ENCODE peak calls at places on chromosomes 16 and 17, in seven cellular contexts. A is PC-3, O is endodermal cell, G is prostate gland, F is cardiac fibroblast, V is ovary, W is HFF-Myc. C is an unnamed sample.

GRCh38 chr17:40068129-40068581 is 5.4 kb downstream of the THRA start:
- DNase-seq in W (no peak), V (no peak), F (no peak), G (no peak), A (peak; percentile 39), O (peak; percentile 38), C (no peak)

GRCh38 chr17:57993471-57994365 is 5.7 kb upstream of the VEZF1 start:
- DNase-seq in F (no peak), W (no peak), G (no peak), V (no peak), O (no peak), A (no peak), C (no peak)

GRCh38 chr17:43800736-43801135 is 20.5 kb downstream of the CFAP97D1 start:
- DNase-seq in V (no peak), O (no peak), F (no peak), A (no peak), W (no peak), G (no peak), C (no peak)

GRCh38 chr16:85613609-85614337 is 651 bp downstream of the GSE1 start:
- DNase-seq in W (no peak), F (no peak), G (peak; percentile 42), A (peak; percentile 41), O (peak; percentile 90), V (peak; percentile 68), C (no peak)

GRCh38 chr16:35711435-35711834 is 2252.0 kb downstream of the TP53TG3F start:
- DNase-seq in V (no peak), A (no peak), G (no peak), W (no peak), F (no peak), O (no peak), C (no peak)

GRCh38 chr17:76237859-76238313 is 2.4 kb downstream of the RNF157 start:
- DNase-seq in A (no peak), G (no peak), O (no peak), V (no peak), F (peak; percentile 37), W (no peak), C (no peak)

GRCh38 chr17:60989439-60989838 is 311.8 kb downstream of the BCAS3 start:
- DNase-seq in W (no peak), V (no peak), A (no peak), O (no peak), F (no peak), G (no peak), C (no peak)

GRCh38 chr17:66963521-66964082 is 905 bp upstream of the CACNG4 start:
- DNase-seq in F (no peak), W (no peak), G (no peak), A (no peak), O (peak; percentile 74), V (no peak), C (no peak)

GRCh38 chr17:78610951-78611511 is 33.8 kb upstream of the DNAH17 start:
- DNase-seq in G (no peak), A (no peak), W (no peak), V (no peak), F (no peak), O (peak; percentile 75), C (no peak)

GRCh38 chr16:78624349-78624748 is 524.9 kb downstream of the WWOX start:
- DNase-seq in W (no peak), A (no peak), F (no peak), G (no peak), O (no peak), V (no peak), C (no peak)

GRCh38 chr17:29115906-29116651 is 64.1 kb downstream of the MYO18A start:
- DNase-seq in O (peak; percentile 93), V (no peak), F (peak; percentile 67), W (no peak), A (peak; percentile 56), G (no peak), C (no peak)

GRCh38 chr17:47275245-47275984 is 21.8 kb downstream of the ITGB3 start:
- DNase-seq in G (peak; percentile 46), W (peak; percentile 94), O (peak; percentile 91), A (peak; percentile 95), F (peak; percentile 66), V (peak; percentile 97), C (peak; percentile 75)

GRCh38 chr17:50062323-50063243 is 6.7 kb downstream of the ITGA3 start:
- DNase-seq in W (no peak), V (peak; percentile 65), F (peak; percentile 89), O (peak; percentile 56), A (peak; percentile 100), G (peak; percentile 94), C (no peak)

GRCh38 chr17:77319211-77320031 is 178.7 kb downstream of the SEC14L1 start:
- DNase-seq in O (peak; percentile 86), V (peak; percentile 73), W (no peak), A (peak; percentile 93), G (peak; percentile 95), F (peak; percentile 91), C (no peak)

GRCh38 chr17:40317345-40317873 is 8.4 kb downstream of the RARA start:
- DNase-seq in G (no peak), O (peak; percentile 93), W (no peak), V (no peak), F (peak; percentile 81), A (peak; percentile 61), C (no peak)

GRCh38 chr17:7438050-7438614 is 1.2 kb upstream of the FGF11 start:
- DNase-seq in W (no peak), G (peak; percentile 50), V (no peak), A (no peak), O (peak; percentile 93), F (no peak), C (no peak)

GRCh38 chr16:78677332-78677731 is 577.9 kb downstream of the WWOX start:
- DNase-seq in F (no peak), O (peak; percentile 24), A (peak; percentile 15), V (no peak), W (no peak), G (no peak), C (no peak)

DNA sequence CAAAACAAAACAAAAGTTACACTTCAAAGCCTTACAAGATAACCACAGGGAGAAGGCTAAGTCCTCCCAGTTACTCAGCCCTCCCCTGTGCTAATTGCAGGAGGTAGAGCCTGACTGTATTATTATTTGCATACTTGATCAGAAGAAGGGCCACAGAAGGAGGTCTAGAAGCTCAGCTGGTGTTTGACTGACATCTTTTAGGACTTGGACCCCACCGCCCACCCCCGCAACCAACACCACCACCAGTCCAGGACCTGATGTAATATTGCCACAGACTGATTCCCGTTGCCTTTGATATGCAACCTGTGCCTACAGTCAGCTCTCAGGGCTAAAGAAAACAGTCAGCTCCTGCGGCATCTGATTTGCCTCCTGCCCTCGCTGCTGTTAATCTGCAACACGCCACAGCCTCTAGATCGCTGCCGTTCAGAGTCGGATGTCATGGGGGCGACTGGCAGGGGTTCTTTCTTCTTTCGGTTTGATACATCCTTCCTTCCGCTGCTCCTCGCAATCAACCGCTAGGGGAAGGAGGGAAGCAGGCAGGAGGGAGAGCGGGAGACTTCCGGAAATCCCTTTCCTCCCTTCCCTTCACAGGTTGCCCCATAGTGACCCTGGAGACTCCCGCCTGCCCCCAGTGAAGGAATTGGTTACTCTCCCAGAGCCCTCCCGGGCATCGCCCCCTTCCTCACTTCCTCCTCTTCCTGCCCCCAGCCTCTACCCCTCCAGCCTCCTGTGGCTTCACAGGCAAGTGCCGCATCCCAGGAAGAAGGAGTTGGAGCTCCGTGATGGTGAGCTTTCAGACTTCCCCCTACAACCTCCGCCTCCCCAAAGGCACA is 90.5 kb upstream of the SOX9 start:
- DNase-seq in O (peak; percentile 97), A (peak; percentile 63), G (no peak), F (peak; percentile 18), V (no peak), W (peak; percentile 15), C (peak; percentile 35)
- TF ChIP-seq CTCF in O (peak; percentile 77), A (peak; percentile 53), G (peak; percentile 43), F (peak; percentile 52), V (no peak), W (peak; percentile 47), C (peak; percentile 70)

DNA sequence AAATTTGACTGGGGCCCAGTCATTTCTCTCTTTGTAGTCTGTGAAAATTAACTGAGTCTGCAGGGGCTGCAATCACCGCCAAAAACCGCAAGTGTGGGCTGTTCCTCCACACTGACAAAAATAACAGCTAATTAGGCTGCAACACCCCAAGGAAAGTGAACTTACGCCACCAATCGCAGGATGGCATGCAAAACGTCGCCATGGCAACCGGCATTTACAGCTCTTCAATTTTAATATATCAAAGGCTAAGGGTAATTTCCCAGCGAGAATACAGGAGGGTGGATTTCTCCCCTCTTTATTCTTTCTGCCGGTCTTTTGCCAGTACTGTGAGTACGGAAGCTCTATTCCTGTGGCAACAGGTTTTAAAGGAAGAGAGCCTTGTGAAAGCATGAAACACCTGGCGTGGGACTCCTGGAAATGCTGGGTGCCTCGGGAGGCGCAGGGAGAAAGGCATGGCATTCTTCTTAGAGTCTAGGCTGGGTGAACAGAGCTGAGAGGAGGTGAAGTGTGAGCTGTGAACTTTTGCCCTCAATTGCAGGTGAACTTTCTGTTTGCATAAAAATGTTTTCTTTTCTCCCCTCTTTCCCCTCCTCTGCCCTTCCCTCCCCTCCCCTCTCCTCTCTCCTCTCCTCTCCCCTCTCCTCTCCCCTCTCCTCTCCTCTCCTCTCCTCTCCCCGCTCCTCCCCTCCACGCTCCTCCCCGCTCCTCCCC is 399.7 kb downstream of the XYLT1 start:
- DNase-seq in V (peak; percentile 48), G (peak; percentile 64), F (no peak), O (peak; percentile 50), W (no peak), A (no peak), C (peak; percentile 5)
- H3K4me3 ChIP-seq in V (no peak overlapping the region), G (no peak overlapping the region), F (no peak overlapping the region), O (no peak overlapping the region), W (no peak overlapping the region), A (no peak overlapping the region), C (no peak overlapping the region)

DNA sequence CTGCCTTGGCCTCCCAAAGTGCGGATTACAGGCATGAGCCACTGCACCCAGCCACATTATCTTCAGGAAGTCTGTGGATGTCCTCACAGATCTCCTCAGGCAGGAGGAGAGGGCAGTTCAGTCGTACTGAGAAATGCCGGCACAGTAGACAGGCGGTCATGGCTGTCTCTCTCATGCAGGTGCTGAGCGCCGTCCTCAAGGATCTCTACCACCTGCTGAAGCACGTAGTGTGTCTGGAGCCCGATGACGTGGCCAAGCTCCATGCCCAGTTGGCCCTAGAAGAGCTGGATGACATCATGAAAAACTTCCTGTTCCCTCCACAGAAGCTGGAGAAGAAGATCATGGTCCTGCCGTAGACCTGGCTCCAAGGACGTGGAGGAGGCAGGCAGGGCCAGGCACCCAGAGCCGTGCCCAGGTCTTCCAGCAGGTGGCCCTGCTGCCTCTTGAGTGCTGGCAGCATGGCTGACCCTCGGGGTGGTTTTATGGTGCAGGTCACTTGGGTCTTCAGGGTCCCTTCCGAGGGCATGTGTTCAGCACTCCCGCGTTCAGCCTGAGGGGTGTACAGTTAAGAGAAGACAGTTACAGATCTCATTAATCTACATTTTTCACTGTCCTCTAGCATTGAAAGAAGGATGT is 22.0 kb upstream of the HAS3 start:
- DNase-seq in V (no peak), A (no peak), G (no peak), O (peak; percentile 75), W (no peak), F (no peak), C (no peak)
- TF ChIP-seq CTCF in V (no peak), A (peak; percentile 23), G (no peak), O (peak; percentile 78), W (peak; percentile 8), F (no peak), C (no peak)

DNA sequence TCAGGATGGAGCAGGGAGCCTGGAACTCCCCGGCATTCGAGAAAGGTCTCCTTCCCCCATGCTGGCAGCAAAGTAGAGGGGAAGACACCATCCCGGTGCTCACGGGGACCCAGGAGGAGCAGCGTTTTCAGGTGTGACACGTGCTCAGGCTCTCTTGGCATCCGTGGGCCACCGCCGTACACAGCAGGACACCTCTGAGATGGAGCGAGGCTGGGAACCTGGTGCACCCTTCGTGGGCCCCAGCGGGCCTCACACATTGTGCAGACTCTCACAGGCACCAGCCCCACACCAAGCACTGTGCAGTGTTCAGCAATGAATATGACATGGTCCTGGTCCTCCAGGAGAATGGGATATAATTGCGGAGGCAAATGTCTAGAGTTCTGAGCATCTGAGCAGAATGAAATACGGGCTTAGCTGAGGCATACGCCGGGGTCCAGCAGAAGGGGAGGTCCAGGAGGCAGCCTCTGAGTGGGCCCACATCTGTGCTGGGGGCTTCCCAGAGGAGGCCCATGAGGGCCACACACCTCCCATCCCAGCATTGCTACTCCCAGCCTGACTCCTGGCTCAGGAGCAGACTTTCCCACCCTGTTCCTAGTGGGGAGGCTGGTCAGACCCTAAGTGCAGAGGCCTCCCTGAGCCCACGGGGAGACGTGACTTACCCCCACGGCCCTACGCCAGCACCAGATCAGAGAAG is 72.6 kb downstream of the ABR start:
- DNase-seq in W (no peak), G (no peak), O (no peak), V (no peak), F (no peak), A (no peak), C (no peak)
- H3K4me3 ChIP-seq in W (peak overlapping the region; percentile 57), G (no peak overlapping the region), O (no peak overlapping the region), V (no peak overlapping the region), F (peak overlapping the region; percentile 73), A (peak overlapping the region; percentile 80), C (no peak overlapping the region)